ENCODE peak calls at places on chromosomes 13 and 19, in seven cellular contexts. One of them, this sample, is unnamed.
A peak's percentile ranks its signal among the peaks of the same experiment; 100 is the strongest.

GRCh38 chr19:33392341-33393285 is 19.1 kb downstream of the CEBPG start:
- DNase-seq in SK-N-SH: peak; percentile 89
- DNase-seq in HCT116: no peak
- DNase-seq in IMR-90: no peak
- DNase-seq in H1: no peak
- DNase-seq in endothelial cell of umbilical vein: no peak
- DNase-seq in H9: no peak
- DNase-seq in this sample: no peak

GRCh38 chr13:25784119-25784518 is 267.7 kb downstream of the SHISA2 start:
- DNase-seq in SK-N-SH: no peak
- DNase-seq in HCT116: no peak
- DNase-seq in IMR-90: no peak
- DNase-seq in H1: no peak
- DNase-seq in endothelial cell of umbilical vein: no peak
- DNase-seq in H9: no peak
- DNase-seq in this sample: no peak

GRCh38 chr13:39531646-39532045 is 71.3 kb downstream of the LHFPL6 start:
- DNase-seq in SK-N-SH: no peak
- DNase-seq in HCT116: no peak
- DNase-seq in IMR-90: peak; percentile 32
- DNase-seq in H1: no peak
- DNase-seq in endothelial cell of umbilical vein: no peak
- DNase-seq in H9: no peak
- DNase-seq in this sample: peak; percentile 40

GRCh38 chr19:10863107-10863700 is 8.1 kb upstream of the CARM1 start:
- DNase-seq in SK-N-SH: no peak
- DNase-seq in HCT116: no peak
- DNase-seq in IMR-90: no peak
- DNase-seq in H1: no peak
- DNase-seq in endothelial cell of umbilical vein: no peak
- DNase-seq in H9: no peak
- DNase-seq in this sample: peak; percentile 32

GRCh38 chr19:29259867-29260281 is 46.9 kb upstream of the UQCRFS1 start:
- DNase-seq in SK-N-SH: no peak
- DNase-seq in HCT116: no peak
- DNase-seq in IMR-90: no peak
- DNase-seq in H1: no peak
- DNase-seq in endothelial cell of umbilical vein: no peak
- DNase-seq in H9: no peak
- DNase-seq in this sample: no peak

GRCh38 chr13:82791035-82791434 is 1091.2 kb downstream of the SLITRK1 start:
- DNase-seq in SK-N-SH: no peak
- DNase-seq in HCT116: no peak
- DNase-seq in IMR-90: no peak
- DNase-seq in H1: no peak
- DNase-seq in endothelial cell of umbilical vein: no peak
- DNase-seq in H9: no peak
- DNase-seq in this sample: peak; percentile 2

GRCh38 chr19:49932041-49932451 is 2.7 kb upstream of the NUP62 start:
- DNase-seq in SK-N-SH: no peak
- DNase-seq in HCT116: no peak
- DNase-seq in IMR-90: no peak
- DNase-seq in H1: no peak
- DNase-seq in endothelial cell of umbilical vein: no peak
- DNase-seq in H9: no peak
- DNase-seq in this sample: peak; percentile 98

GRCh38 chr19:29927944-29928669 is 13.9 kb upstream of the URI1 start:
- DNase-seq in SK-N-SH: no peak
- DNase-seq in HCT116: no peak
- DNase-seq in IMR-90: no peak
- DNase-seq in H1: no peak
- DNase-seq in endothelial cell of umbilical vein: no peak
- DNase-seq in H9: peak; percentile 63
- DNase-seq in this sample: no peak

GRCh38 chr19:1468274-1469199 is 10.5 kb downstream of the C19orf25 start:
- DNase-seq in SK-N-SH: no peak
- DNase-seq in HCT116: no peak
- DNase-seq in IMR-90: peak; percentile 37
- DNase-seq in H1: no peak
- DNase-seq in endothelial cell of umbilical vein: no peak
- DNase-seq in H9: no peak
- DNase-seq in this sample: peak; percentile 32

GRCh38 chr19:17716309-17716929 is 2.9 kb upstream of the MAP1S start:
- DNase-seq in SK-N-SH: no peak
- DNase-seq in HCT116: no peak
- DNase-seq in IMR-90: no peak
- DNase-seq in H1: no peak
- DNase-seq in endothelial cell of umbilical vein: no peak
- DNase-seq in H9: no peak
- DNase-seq in this sample: no peak
- TF ChIP-seq CTCF in SK-N-SH: peak; percentile 41
- TF ChIP-seq CTCF in HCT116: peak; percentile 15
- TF ChIP-seq CTCF in IMR-90: no peak
- TF ChIP-seq CTCF in H1: peak; percentile 35
- TF ChIP-seq CTCF in endothelial cell of umbilical vein: peak; percentile 7
- TF ChIP-seq CTCF in H9: peak; percentile 52
- TF ChIP-seq CTCF in this sample: peak; percentile 45

GRCh38 chr19:42069619-42070293 is at the start of gene GRIK5:
- DNase-seq in SK-N-SH: peak; percentile 77
- DNase-seq in HCT116: no peak
- DNase-seq in IMR-90: no peak
- DNase-seq in H1: no peak
- DNase-seq in endothelial cell of umbilical vein: no peak
- DNase-seq in H9: peak; percentile 56
- DNase-seq in this sample: no peak
- H3K9ac ChIP-seq in SK-N-SH: no peak within 1 kb of the TSS
- H3K9ac ChIP-seq in HCT116: no peak within 1 kb of the TSS
- H3K9ac ChIP-seq in IMR-90: no peak within 1 kb of the TSS
- H3K9ac ChIP-seq in H1: no peak within 1 kb of the TSS
- H3K9ac ChIP-seq in endothelial cell of umbilical vein: no peak within 1 kb of the TSS
- H3K9ac ChIP-seq in H9: peak within 1 kb of the TSS; percentile 46
- H3K9ac ChIP-seq in this sample: no peak within 1 kb of the TSS

GRCh38 chr13:52348081-52348480 is 57.9 kb downstream of the THSD1 start:
- DNase-seq in SK-N-SH: no peak
- DNase-seq in HCT116: peak; percentile 34
- DNase-seq in IMR-90: peak; percentile 88
- DNase-seq in H1: no peak
- DNase-seq in endothelial cell of umbilical vein: peak; percentile 55
- DNase-seq in H9: no peak
- DNase-seq in this sample: no peak

GRCh38 chr13:52345048-52345447 is 60.9 kb downstream of the THSD1 start:
- DNase-seq in SK-N-SH: no peak
- DNase-seq in HCT116: no peak
- DNase-seq in IMR-90: peak; percentile 47
- DNase-seq in H1: no peak
- DNase-seq in endothelial cell of umbilical vein: peak; percentile 77
- DNase-seq in H9: no peak
- DNase-seq in this sample: no peak

GRCh38 chr13:52345631-52346251 is 60.2 kb downstream of the THSD1 start:
- DNase-seq in SK-N-SH: no peak
- DNase-seq in HCT116: no peak
- DNase-seq in IMR-90: peak; percentile 21
- DNase-seq in H1: no peak
- DNase-seq in endothelial cell of umbilical vein: no peak
- DNase-seq in H9: no peak
- DNase-seq in this sample: no peak

GRCh38 chr13:52348983-52349780 is 56.8 kb downstream of the THSD1 start:
- DNase-seq in SK-N-SH: no peak
- DNase-seq in HCT116: peak; percentile 73
- DNase-seq in IMR-90: peak; percentile 85
- DNase-seq in H1: no peak
- DNase-seq in endothelial cell of umbilical vein: peak; percentile 51
- DNase-seq in H9: no peak
- DNase-seq in this sample: peak; percentile 69

GRCh38 chr13:52344108-52344507 is 61.9 kb downstream of the THSD1 start:
- DNase-seq in SK-N-SH: no peak
- DNase-seq in HCT116: no peak
- DNase-seq in IMR-90: no peak
- DNase-seq in H1: no peak
- DNase-seq in endothelial cell of umbilical vein: no peak
- DNase-seq in H9: no peak
- DNase-seq in this sample: no peak
- H3K4me2 ChIP-seq in SK-N-SH: no peak overlapping the region
- H3K4me2 ChIP-seq in HCT116: no peak overlapping the region
- H3K4me2 ChIP-seq in IMR-90: no peak overlapping the region
- H3K4me2 ChIP-seq in H1: no peak overlapping the region
- H3K4me2 ChIP-seq in endothelial cell of umbilical vein: no peak overlapping the region
- H3K4me2 ChIP-seq in H9: no peak overlapping the region
- H3K4me2 ChIP-seq in this sample: no peak overlapping the region

GRCh38 chr13:98129059-98129741 is 13.7 kb upstream of the FARP1 start:
- DNase-seq in SK-N-SH: no peak
- DNase-seq in HCT116: no peak
- DNase-seq in IMR-90: peak; percentile 77
- DNase-seq in H1: no peak
- DNase-seq in endothelial cell of umbilical vein: no peak
- DNase-seq in H9: peak; percentile 8
- DNase-seq in this sample: peak; percentile 35
- TF ChIP-seq CTCF in SK-N-SH: peak; percentile 12
- TF ChIP-seq CTCF in HCT116: no peak
- TF ChIP-seq CTCF in IMR-90: no peak
- TF ChIP-seq CTCF in H1: no peak
- TF ChIP-seq CTCF in endothelial cell of umbilical vein: no peak
- TF ChIP-seq CTCF in H9: no peak
- TF ChIP-seq CTCF in this sample: peak; percentile 23

This sample was measured in PC-3.